ENCODE peak calls at places on chromosomes 4 and X, in four cellular contexts. Q is HepG2, M is A549, R is stomach. V is an unnamed sample. For H3K4me1, the result is how much of the 10 kb centered on the place peaks cover.

GRCh38 chrX:9141496-9141895 is 107.6 kb upstream of the FAM9B start:
- DNase-seq in Q (no peak), M (no peak), R (no peak), V (no peak)

GRCh38 chr4:13399257-13399656 is 84.9 kb downstream of the RAB28 start:
- DNase-seq in Q (no peak), M (no peak), R (no peak), V (no peak)

GRCh38 chrX:40105016-40105790 is 7.4 kb upstream of the BCOR start:
- DNase-seq in Q (no peak), M (peak), R (no peak), V (no peak)

GRCh38 chr4:124804041-124804440 is 91.5 kb upstream of the ANKRD50 start:
- DNase-seq in Q (no peak), M (no peak), R (no peak), V (no peak)

GRCh38 chr4:11497972-11498371 is 69.3 kb upstream of the HS3ST1 start:
- DNase-seq in Q (no peak), M (no peak), R (no peak), V (no peak)

GRCh38 chr4:122577808-122578781 is 42.8 kb downstream of the IL21 start:
- DNase-seq in Q (peak), M (peak), R (peak), V (no peak)

GRCh38 chr4:118923891-118924290 is 35.2 kb downstream of the SYNPO2 start:
- DNase-seq in Q (no peak), M (no peak), R (no peak), V (no peak)

GRCh38 chrX:64977830-64978229 is 1.6 kb upstream of the ZC4H2 start:
- DNase-seq in Q (peak), M (no peak), R (no peak), V (no peak)

GRCh38 chr4:5753766-5754528 is 42.9 kb downstream of the EVC start:
- DNase-seq in Q (no peak), M (peak), R (no peak), V (no peak)

GRCh38 chrX:112067601-112068000 is 15.0 kb downstream of the TRPC5 start:
- DNase-seq in Q (no peak), M (no peak), R (no peak), V (no peak)

GRCh38 chr4:183147983-183148382 is 48.9 kb downstream of the WWC2 start:
- DNase-seq in Q (no peak), M (no peak), R (no peak), V (no peak)

GRCh38 chr4:10088135-10089010 is 28.2 kb downstream of the WDR1 start:
- DNase-seq in Q (no peak), M (no peak), R (no peak), V (no peak)

GRCh38 chrX:105282077-105282476 is 61.6 kb upstream of the TEX13A start:
- DNase-seq in Q (no peak), M (no peak), R (no peak), V (no peak)

GRCh38 chrX:68571292-68572256 is 72.7 kb downstream of the YIPF6 start:
- DNase-seq in Q (no peak), M (peak), R (no peak), V (no peak)
- TF ChIP-seq EP300 in Q (no peak), M (no peak), R (no peak), V (no peak)

DNA sequence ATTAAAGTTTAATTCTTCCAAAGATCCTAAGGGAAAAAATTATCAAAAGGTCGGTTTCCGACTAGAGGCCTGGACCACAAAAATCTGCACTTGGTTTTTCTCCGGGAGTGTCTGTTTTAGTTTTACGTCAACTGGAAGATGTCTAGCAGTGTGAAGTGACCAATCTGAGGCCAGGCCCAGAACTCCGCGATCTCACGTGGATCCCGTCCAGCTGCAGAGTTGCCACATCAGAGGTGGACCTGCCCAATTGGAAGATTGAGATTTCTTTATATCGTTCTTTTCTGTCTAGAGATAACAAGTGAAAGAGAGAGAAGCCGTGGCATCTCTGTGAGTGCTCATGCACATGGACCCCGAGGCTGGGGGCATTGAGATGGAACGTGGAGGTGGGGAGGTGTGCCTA is 115.8 kb downstream of the AFF1 start:
- DNase-seq in Q (no peak), M (no peak), R (no peak), V (peak)
- H3K4me3 ChIP-seq in Q (no peak), M (no peak), R (no peak), V (no peak)

DNA sequence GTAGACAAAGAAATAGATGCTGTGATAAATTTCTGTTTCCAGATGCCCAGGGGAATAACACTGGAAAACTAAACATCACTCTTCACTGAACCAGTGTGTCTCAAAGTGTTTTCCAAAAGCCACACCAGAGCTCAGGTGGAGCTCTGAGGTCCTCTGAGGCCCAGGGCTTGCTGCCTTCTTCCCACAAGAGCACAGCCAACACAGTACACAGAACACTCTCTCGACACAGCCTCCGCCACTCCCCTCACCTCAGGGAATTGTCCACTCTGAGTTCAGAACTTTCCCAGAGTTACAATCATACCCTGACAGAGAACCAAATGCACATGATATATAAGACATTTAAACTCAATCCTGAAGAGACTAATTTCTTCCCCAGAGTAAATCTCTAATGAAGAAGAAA is 3.1 kb downstream of the SETD7 start:
- DNase-seq in Q (no peak), M (no peak), R (no peak), V (peak)
- H3K4me1 ChIP-seq in Q (under half), M (half or more), R (under half), V (half or more)

GRCh38 chr4:113008726-113009125 is 40.7 kb upstream of the ANK2 start:
- DNase-seq in Q (no peak), M (no peak), R (no peak), V (no peak)

GRCh38 chr4:113012122-113012725 is 37.2 kb upstream of the ANK2 start:
- DNase-seq in Q (no peak), M (no peak), R (no peak), V (no peak)

GRCh38 chr4:113016377-113016776 is 33.1 kb upstream of the ANK2 start:
- DNase-seq in Q (no peak), M (no peak), R (no peak), V (no peak)

GRCh38 chr4:113013746-113014145 is 35.7 kb upstream of the ANK2 start:
- DNase-seq in Q (no peak), M (no peak), R (no peak), V (no peak)

DNA sequence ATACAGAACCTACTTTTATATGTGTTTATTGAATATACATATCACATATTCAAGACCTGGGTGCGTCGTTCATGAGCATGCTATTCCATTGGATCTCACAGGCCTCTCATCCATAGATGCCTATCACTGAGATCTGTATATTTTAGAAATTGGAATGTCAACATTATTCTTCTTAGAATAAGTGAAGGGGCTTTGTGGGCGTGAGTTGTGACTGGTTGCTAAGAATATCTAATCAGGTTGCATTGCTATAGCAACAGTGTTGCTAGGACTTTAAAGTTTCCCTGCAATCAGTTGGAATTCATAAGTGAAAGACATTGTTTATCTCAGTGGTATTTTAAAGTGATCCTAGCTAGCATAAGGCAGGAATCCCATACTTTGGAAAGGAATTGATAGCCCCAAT is 36.7 kb upstream of the ANK2 start:
- DNase-seq in Q (no peak), M (no peak), R (no peak), V (no peak)
- TF ChIP-seq EP300 in Q (no peak), M (no peak), R (no peak), V (no peak)

DNA sequence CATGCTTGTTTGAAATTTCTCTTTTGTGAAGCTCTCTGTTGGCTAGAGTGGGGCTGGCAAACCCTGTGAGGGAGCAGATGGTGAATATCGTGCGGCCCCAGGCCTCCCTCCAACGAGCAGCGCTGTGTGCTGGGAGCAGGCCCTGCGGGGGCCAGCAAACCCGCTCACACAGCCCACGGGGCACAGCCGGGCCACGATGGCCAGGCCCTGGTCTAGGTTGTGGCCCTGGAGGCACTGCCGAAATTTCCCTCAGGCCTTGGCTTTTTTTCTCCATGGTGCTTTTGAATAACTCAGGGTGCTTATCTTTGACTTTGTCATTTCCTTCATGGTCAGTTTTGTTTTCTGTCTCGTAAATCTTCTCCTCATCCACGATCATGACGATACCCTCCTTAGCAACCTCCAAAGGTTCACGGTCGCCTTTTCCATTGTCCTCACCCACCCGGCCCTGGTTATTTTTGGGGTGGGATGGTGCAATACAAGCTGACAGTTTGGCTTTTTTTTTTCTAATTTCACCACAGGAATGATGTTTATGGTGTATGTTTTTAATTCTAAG is 20.7 kb downstream of the PCGF3 start:
- DNase-seq in Q (no peak), M (no peak), R (no peak), V (no peak)
- H3K4me3 ChIP-seq in Q (no peak), M (no peak), R (no peak), V (no peak)

GRCh38 chr4:141480950-141481349 is 155.4 kb upstream of the IL15 start:
- DNase-seq in Q (no peak), M (no peak), R (no peak), V (no peak)
- H3K4me1 ChIP-seq in Q (under half), M (under half), R (under half), V (under half)

GRCh38 chr4:54055494-54055893 is 8.9 kb downstream of the CHIC2 start:
- DNase-seq in Q (no peak), M (no peak), R (no peak), V (no peak)

GRCh38 chr4:54054501-54054900 is 9.9 kb downstream of the CHIC2 start:
- DNase-seq in Q (no peak), M (no peak), R (no peak), V (no peak)

DNA sequence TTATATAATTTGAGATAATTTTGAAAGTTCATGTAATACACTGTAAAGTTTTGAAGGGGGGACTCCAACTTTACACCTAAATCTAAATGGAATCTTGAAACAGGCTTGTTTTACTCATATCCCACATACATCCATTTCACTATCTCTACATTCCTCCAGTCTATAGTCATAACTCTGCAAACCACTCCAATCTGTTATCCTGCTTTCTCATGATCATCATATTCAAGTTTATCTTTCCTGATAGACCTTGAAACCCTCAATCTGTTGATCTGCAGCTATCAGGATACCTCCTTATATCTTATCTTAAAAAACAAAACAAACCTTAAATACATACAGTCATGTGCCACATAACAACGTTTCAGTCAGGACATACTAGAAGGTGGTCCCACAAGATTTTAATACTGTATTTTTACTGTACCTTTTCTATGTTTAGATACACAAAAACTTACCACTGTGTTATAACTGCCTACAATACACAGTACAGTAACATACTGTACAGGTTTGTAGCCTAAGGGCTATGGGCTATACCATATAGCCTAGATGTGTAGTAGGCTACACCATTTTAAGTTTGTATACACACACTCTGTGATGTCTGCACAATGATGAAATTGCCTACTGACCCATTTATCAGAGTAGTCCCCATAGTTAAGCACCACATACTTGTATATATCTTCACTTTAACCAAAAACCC is 14.0 kb downstream of the CHIC2 start:
- DNase-seq in Q (no peak), M (no peak), R (no peak), V (no peak)
- TF ChIP-seq EP300 in Q (no peak), M (no peak), R (no peak), V (no peak)

GRCh38 chrX:15738686-15739016 is 581 bp downstream of the CA5B start:
- DNase-seq in Q (no peak), M (no peak), R (no peak), V (no peak)
- H3K4me3 ChIP-seq in Q (no peak), M (peak), R (peak), V (peak)

GRCh38 chr4:1776521-1777161 is 16.5 kb upstream of the FGFR3 start:
- DNase-seq in Q (peak), M (no peak), R (no peak), V (no peak)
- H3K4me1 ChIP-seq in Q (half or more), M (under half), R (under half), V (under half)